ENCODE peak calls at places on chromosomes 13 and 19, in six cellular contexts. K is H1, J is mesenchymal stem cell, L is neuronal stem cell, D is IMR-90, E is mesendoderm. G is an unnamed sample.

GRCh38 chr13:63605403-63605802 is 2189.8 kb upstream of the PCDH20 start:
- DNase-seq in K (no peak), J (no peak), L (no peak), D (no peak), E (no peak), G (no peak)

GRCh38 chr13:66171821-66172220 is 1058.3 kb downstream of the PCDH9 start:
- DNase-seq in K (no peak), J (no peak), L (no peak), D (no peak), E (no peak), G (no peak)

GRCh38 chr19:35908977-35909683 is 1.0 kb upstream of the TYROBP start:
- DNase-seq in K (no peak), J (no peak), L (no peak), D (no peak), E (no peak), G (peak)

GRCh38 chr13:51283361-51283760 is 56.1 kb upstream of the SERPINE3 start:
- DNase-seq in K (peak), J (no peak), L (no peak), D (no peak), E (no peak), G (no peak)

GRCh38 chr19:35545855-35546381 is 492 bp downstream of the TMEM147 start:
- DNase-seq in K (no peak), J (peak), L (no peak), D (no peak), E (peak), G (peak)

GRCh38 chr19:32372726-32373613 is 27.6 kb downstream of the ZNF507 start:
- DNase-seq in K (no peak), J (no peak), L (no peak), D (no peak), E (peak), G (peak)

GRCh38 chr19:29324717-29325116 is 111.8 kb upstream of the UQCRFS1 start:
- DNase-seq in K (no peak), J (no peak), L (no peak), D (no peak), E (no peak), G (no peak)

GRCh38 chr19:45323671-45324081 is 1.0 kb upstream of the CKM start:
- DNase-seq in K (peak), J (no peak), L (no peak), D (no peak), E (peak), G (no peak)

GRCh38 chr19:49654581-49654980 is 11.1 kb downstream of the IRF3 start:
- DNase-seq in K (no peak), J (no peak), L (no peak), D (no peak), E (no peak), G (no peak)

GRCh38 chr19:15187026-15188007 is 13.5 kb downstream of the NOTCH3 start:
- DNase-seq in K (peak), J (no peak), L (no peak), D (no peak), E (peak), G (no peak)

GRCh38 chr13:36819811-36820140 is 754 bp downstream of the RFXAP start:
- DNase-seq in K (no peak), J (peak), L (peak), D (peak), E (peak), G (no peak)

GRCh38 chr13:89930861-89931260 is 1416.6 kb upstream of the MIR17HG start:
- DNase-seq in K (no peak), J (no peak), L (no peak), D (no peak), E (peak), G (no peak)

GRCh38 chr19:57779220-57779845 is 9.9 kb downstream of the ZNF586 start:
- DNase-seq in K (no peak), J (no peak), L (no peak), D (no peak), E (no peak), G (no peak)
- H3K4me3 ChIP-seq in K (no peak), J (no peak), L (no peak), D (no peak), E (no peak), G (no peak)

DNA sequence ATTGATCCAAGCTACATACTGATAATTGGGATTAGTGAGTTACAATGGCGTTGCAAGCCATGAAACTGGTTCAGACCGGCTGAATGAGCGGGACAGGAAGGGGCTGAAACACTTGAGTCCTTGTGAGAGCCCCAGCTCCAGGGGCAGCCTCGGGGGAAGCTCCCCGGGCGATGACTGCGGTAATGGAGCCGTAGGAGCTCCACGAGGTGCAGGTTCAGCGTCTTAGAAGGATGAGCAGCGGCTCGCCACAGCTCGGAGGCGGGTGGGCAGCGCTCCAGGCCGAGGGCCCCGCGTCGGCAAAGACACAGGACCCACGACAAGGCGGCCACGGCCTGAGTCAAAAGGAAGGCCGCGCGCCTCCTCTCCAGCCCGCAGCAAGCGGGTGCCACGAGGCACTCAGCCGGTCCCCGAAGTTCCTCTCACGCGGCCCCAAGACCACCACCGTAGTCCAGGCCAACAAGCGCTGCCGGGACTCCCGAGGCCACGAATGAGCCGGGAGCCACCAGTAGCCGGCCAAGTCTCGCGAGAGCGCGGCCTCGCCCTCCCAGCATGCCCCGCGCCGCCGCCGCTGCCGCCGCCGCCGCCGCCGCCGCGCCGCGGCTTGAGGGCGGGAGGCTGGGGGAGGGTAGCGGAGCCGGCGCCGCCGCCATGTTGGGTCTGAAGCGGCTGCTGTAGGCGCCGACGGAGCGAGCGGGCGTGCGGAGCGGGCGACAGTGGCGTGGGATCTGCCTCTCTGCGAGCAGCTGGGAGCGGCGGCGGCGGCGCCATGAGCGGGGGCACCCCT is at the start of gene LSM14A:
- DNase-seq in K (peak), J (peak), L (peak), D (peak), E (peak), G (peak)
- H3K23ac ChIP-seq in K (no peak), J (peak), L (peak), D (peak), E (peak), G (no peak)

GRCh38 chr19:41936416-41936850 is 8.2 kb upstream of the ERFL start:
- DNase-seq in K (no peak), J (no peak), L (no peak), D (no peak), E (no peak), G (no peak)
- H3K4me3 ChIP-seq in K (no peak), J (no peak), L (no peak), D (no peak), E (no peak), G (peak)

DNA sequence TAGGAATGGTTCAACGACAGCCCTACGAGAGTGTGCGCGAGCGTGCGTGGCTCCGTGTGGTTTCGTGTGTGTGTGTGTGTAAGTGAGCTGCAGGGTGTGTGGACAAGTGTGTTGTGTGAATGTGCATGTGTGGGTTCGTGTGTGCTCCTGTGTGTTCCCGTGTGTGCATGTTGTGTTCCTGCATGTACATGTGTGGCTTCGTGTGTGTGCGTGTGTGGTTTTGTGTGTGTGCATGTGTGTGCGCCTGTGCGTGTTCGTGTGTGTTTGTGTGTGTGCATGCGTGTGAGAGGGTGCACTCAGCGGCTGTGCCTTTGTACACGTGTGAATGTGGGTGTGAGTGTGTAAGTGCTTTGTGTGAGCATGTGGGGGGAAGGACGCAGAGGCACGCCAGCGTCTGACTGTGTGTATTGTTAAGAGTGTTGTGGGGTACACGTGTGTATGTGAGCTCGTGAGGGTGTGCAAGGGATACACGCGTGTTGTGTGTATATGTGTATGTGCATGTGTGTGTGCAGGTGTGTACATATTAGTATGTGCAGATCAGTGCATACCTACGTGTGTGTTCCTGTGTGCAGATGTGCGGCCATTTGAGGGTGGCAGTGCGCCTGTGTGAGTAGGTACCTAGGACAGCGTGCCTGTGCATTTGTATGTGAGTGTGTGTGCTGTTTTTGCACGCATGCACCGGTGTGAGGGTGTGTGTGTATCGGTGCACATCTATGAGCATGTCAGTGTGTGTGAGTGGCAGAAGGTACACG is 24.3 kb upstream of the ONECUT3 start:
- DNase-seq in K (no peak), J (no peak), L (no peak), D (no peak), E (no peak), G (no peak)
- H3K23ac ChIP-seq in K (no peak), J (no peak), L (peak), D (no peak), E (no peak), G (peak)

GRCh38 chr19:56217039-56217949 is 15.2 kb downstream of the ZSCAN5C start:
- DNase-seq in K (peak), J (no peak), L (no peak), D (peak), E (peak), G (peak)
- H3K4me3 ChIP-seq in K (peak), J (no peak), L (no peak), D (no peak), E (no peak), G (peak)

G was measured in trophoblast cell.